ENCODE peak calls at places on chromosomes 2 and 18, in nine cellular contexts. One of them, this sample, is unnamed.

GRCh38 chr2:30404354-30405265 is 42.4 kb upstream of the LCLAT1 start:
- DNase-seq in GM20000: no peak
- DNase-seq in NCI-H1105: no peak
- DNase-seq in Kasumi-1: no peak
- DNase-seq in Calu3: no peak
- DNase-seq in naive thymus-derived CD4-positive, alpha-beta T cell: no peak
- DNase-seq in LoVo: no peak
- DNase-seq in activated CD4-positive, alpha-beta T cell treated with anti-CD3 and anti-CD28 coated beads, Interleukin-2, amount 50 U/mL, for 4 hours: no peak
- DNase-seq in activated CD8-positive, alpha-beta T cell treated with anti-CD3 and anti-CD28 coated beads for 36 hours: no peak
- DNase-seq in this sample: no peak

GRCh38 chr18:51622676-51623075 is 425.2 kb upstream of the MEX3C start:
- DNase-seq in LoVo: no peak
- DNase-seq in activated CD4-positive, alpha-beta T cell treated with anti-CD3 and anti-CD28 coated beads, Interleukin-2, amount 50 U/mL, for 4 hours: no peak
- DNase-seq in naive thymus-derived CD4-positive, alpha-beta T cell: no peak
- DNase-seq in Calu3: no peak
- DNase-seq in GM20000: no peak
- DNase-seq in activated CD8-positive, alpha-beta T cell treated with anti-CD3 and anti-CD28 coated beads for 36 hours: no peak
- DNase-seq in NCI-H1105: peak
- DNase-seq in Kasumi-1: no peak
- DNase-seq in this sample: no peak

GRCh38 chr2:241064008-241064801 is 37.9 kb downstream of the MTERF4 start:
- DNase-seq in Kasumi-1: no peak
- DNase-seq in naive thymus-derived CD4-positive, alpha-beta T cell: peak
- DNase-seq in LoVo: peak
- DNase-seq in Calu3: peak
- DNase-seq in activated CD4-positive, alpha-beta T cell treated with anti-CD3 and anti-CD28 coated beads, Interleukin-2, amount 50 U/mL, for 4 hours: peak
- DNase-seq in activated CD8-positive, alpha-beta T cell treated with anti-CD3 and anti-CD28 coated beads for 36 hours: peak
- DNase-seq in GM20000: peak
- DNase-seq in NCI-H1105: peak
- DNase-seq in this sample: peak

GRCh38 chr18:34121157-34121807 is 103.4 kb downstream of the NOL4 start:
- DNase-seq in Kasumi-1: no peak
- DNase-seq in GM20000: no peak
- DNase-seq in activated CD4-positive, alpha-beta T cell treated with anti-CD3 and anti-CD28 coated beads, Interleukin-2, amount 50 U/mL, for 4 hours: no peak
- DNase-seq in activated CD8-positive, alpha-beta T cell treated with anti-CD3 and anti-CD28 coated beads for 36 hours: no peak
- DNase-seq in naive thymus-derived CD4-positive, alpha-beta T cell: no peak
- DNase-seq in LoVo: peak
- DNase-seq in Calu3: peak
- DNase-seq in NCI-H1105: no peak
- DNase-seq in this sample: no peak

GRCh38 chr2:105803337-105803736 is 58.6 kb downstream of the NCK2 start:
- DNase-seq in LoVo: no peak
- DNase-seq in NCI-H1105: no peak
- DNase-seq in Calu3: no peak
- DNase-seq in Kasumi-1: no peak
- DNase-seq in naive thymus-derived CD4-positive, alpha-beta T cell: no peak
- DNase-seq in GM20000: no peak
- DNase-seq in activated CD8-positive, alpha-beta T cell treated with anti-CD3 and anti-CD28 coated beads for 36 hours: peak
- DNase-seq in activated CD4-positive, alpha-beta T cell treated with anti-CD3 and anti-CD28 coated beads, Interleukin-2, amount 50 U/mL, for 4 hours: no peak
- DNase-seq in this sample: peak

GRCh38 chr2:237557633-237558015 is 8.8 kb upstream of the PRLH start:
- DNase-seq in activated CD4-positive, alpha-beta T cell treated with anti-CD3 and anti-CD28 coated beads, Interleukin-2, amount 50 U/mL, for 4 hours: no peak
- DNase-seq in Calu3: no peak
- DNase-seq in Kasumi-1: no peak
- DNase-seq in LoVo: no peak
- DNase-seq in GM20000: no peak
- DNase-seq in activated CD8-positive, alpha-beta T cell treated with anti-CD3 and anti-CD28 coated beads for 36 hours: no peak
- DNase-seq in naive thymus-derived CD4-positive, alpha-beta T cell: no peak
- DNase-seq in NCI-H1105: no peak
- DNase-seq in this sample: no peak

GRCh38 chr2:46909771-46910419 is 5.7 kb downstream of the MCFD2 start:
- DNase-seq in Calu3: peak
- DNase-seq in Kasumi-1: no peak
- DNase-seq in naive thymus-derived CD4-positive, alpha-beta T cell: no peak
- DNase-seq in activated CD4-positive, alpha-beta T cell treated with anti-CD3 and anti-CD28 coated beads, Interleukin-2, amount 50 U/mL, for 4 hours: no peak
- DNase-seq in NCI-H1105: no peak
- DNase-seq in LoVo: peak
- DNase-seq in GM20000: peak
- DNase-seq in activated CD8-positive, alpha-beta T cell treated with anti-CD3 and anti-CD28 coated beads for 36 hours: peak
- DNase-seq in this sample: peak

GRCh38 chr2:88081924-88082609 is 14.4 kb downstream of the SMYD1 start:
- DNase-seq in activated CD8-positive, alpha-beta T cell treated with anti-CD3 and anti-CD28 coated beads for 36 hours: no peak
- DNase-seq in LoVo: no peak
- DNase-seq in GM20000: no peak
- DNase-seq in activated CD4-positive, alpha-beta T cell treated with anti-CD3 and anti-CD28 coated beads, Interleukin-2, amount 50 U/mL, for 4 hours: no peak
- DNase-seq in naive thymus-derived CD4-positive, alpha-beta T cell: no peak
- DNase-seq in Kasumi-1: no peak
- DNase-seq in NCI-H1105: no peak
- DNase-seq in Calu3: no peak
- DNase-seq in this sample: no peak

GRCh38 chr2:129945557-129945956 is 33.9 kb upstream of the RAB6C start:
- DNase-seq in NCI-H1105: no peak
- DNase-seq in activated CD8-positive, alpha-beta T cell treated with anti-CD3 and anti-CD28 coated beads for 36 hours: no peak
- DNase-seq in naive thymus-derived CD4-positive, alpha-beta T cell: no peak
- DNase-seq in GM20000: no peak
- DNase-seq in LoVo: no peak
- DNase-seq in Kasumi-1: no peak
- DNase-seq in Calu3: no peak
- DNase-seq in activated CD4-positive, alpha-beta T cell treated with anti-CD3 and anti-CD28 coated beads, Interleukin-2, amount 50 U/mL, for 4 hours: no peak
- DNase-seq in this sample: no peak

GRCh38 chr18:64539852-64540251 is 391.0 kb upstream of the LINC00305 start:
- DNase-seq in activated CD4-positive, alpha-beta T cell treated with anti-CD3 and anti-CD28 coated beads, Interleukin-2, amount 50 U/mL, for 4 hours: no peak
- DNase-seq in Calu3: peak
- DNase-seq in Kasumi-1: no peak
- DNase-seq in GM20000: no peak
- DNase-seq in naive thymus-derived CD4-positive, alpha-beta T cell: no peak
- DNase-seq in NCI-H1105: no peak
- DNase-seq in activated CD8-positive, alpha-beta T cell treated with anti-CD3 and anti-CD28 coated beads for 36 hours: no peak
- DNase-seq in LoVo: no peak
- DNase-seq in this sample: no peak

GRCh38 chr2:203619192-203619878 is 84.2 kb upstream of the RAPH1 start:
- DNase-seq in GM20000: no peak
- DNase-seq in naive thymus-derived CD4-positive, alpha-beta T cell: no peak
- DNase-seq in NCI-H1105: no peak
- DNase-seq in activated CD8-positive, alpha-beta T cell treated with anti-CD3 and anti-CD28 coated beads for 36 hours: no peak
- DNase-seq in Kasumi-1: no peak
- DNase-seq in Calu3: no peak
- DNase-seq in activated CD4-positive, alpha-beta T cell treated with anti-CD3 and anti-CD28 coated beads, Interleukin-2, amount 50 U/mL, for 4 hours: no peak
- DNase-seq in LoVo: no peak
- DNase-seq in this sample: no peak

GRCh38 chr2:61443342-61444041 is 27.4 kb downstream of the USP34 start:
- DNase-seq in naive thymus-derived CD4-positive, alpha-beta T cell: no peak
- DNase-seq in NCI-H1105: no peak
- DNase-seq in GM20000: peak
- DNase-seq in activated CD4-positive, alpha-beta T cell treated with anti-CD3 and anti-CD28 coated beads, Interleukin-2, amount 50 U/mL, for 4 hours: no peak
- DNase-seq in Calu3: peak
- DNase-seq in Kasumi-1: no peak
- DNase-seq in LoVo: peak
- DNase-seq in activated CD8-positive, alpha-beta T cell treated with anti-CD3 and anti-CD28 coated beads for 36 hours: no peak
- DNase-seq in this sample: no peak

GRCh38 chr18:23230688-23231087 is 95.4 kb downstream of the CABLES1 start:
- DNase-seq in NCI-H1105: no peak
- DNase-seq in LoVo: no peak
- DNase-seq in activated CD8-positive, alpha-beta T cell treated with anti-CD3 and anti-CD28 coated beads for 36 hours: no peak
- DNase-seq in Calu3: no peak
- DNase-seq in GM20000: no peak
- DNase-seq in activated CD4-positive, alpha-beta T cell treated with anti-CD3 and anti-CD28 coated beads, Interleukin-2, amount 50 U/mL, for 4 hours: no peak
- DNase-seq in Kasumi-1: no peak
- DNase-seq in naive thymus-derived CD4-positive, alpha-beta T cell: no peak
- DNase-seq in this sample: no peak

GRCh38 chr2:237686659-237687136 is 59.3 kb downstream of the LRRFIP1 start:
- DNase-seq in LoVo: no peak
- DNase-seq in Calu3: no peak
- DNase-seq in activated CD4-positive, alpha-beta T cell treated with anti-CD3 and anti-CD28 coated beads, Interleukin-2, amount 50 U/mL, for 4 hours: no peak
- DNase-seq in Kasumi-1: no peak
- DNase-seq in activated CD8-positive, alpha-beta T cell treated with anti-CD3 and anti-CD28 coated beads for 36 hours: no peak
- DNase-seq in NCI-H1105: no peak
- DNase-seq in naive thymus-derived CD4-positive, alpha-beta T cell: no peak
- DNase-seq in GM20000: no peak
- DNase-seq in this sample: no peak

GRCh38 chr2:208648368-208648767 is 241.8 kb downstream of the PTH2R start:
- DNase-seq in NCI-H1105: no peak
- DNase-seq in GM20000: no peak
- DNase-seq in Kasumi-1: no peak
- DNase-seq in naive thymus-derived CD4-positive, alpha-beta T cell: no peak
- DNase-seq in LoVo: no peak
- DNase-seq in Calu3: no peak
- DNase-seq in activated CD4-positive, alpha-beta T cell treated with anti-CD3 and anti-CD28 coated beads, Interleukin-2, amount 50 U/mL, for 4 hours: no peak
- DNase-seq in activated CD8-positive, alpha-beta T cell treated with anti-CD3 and anti-CD28 coated beads for 36 hours: no peak
- DNase-seq in this sample: no peak

GRCh38 chr2:41912766-41913165 is 135.1 kb upstream of the PKDCC start:
- DNase-seq in Calu3: no peak
- DNase-seq in GM20000: no peak
- DNase-seq in naive thymus-derived CD4-positive, alpha-beta T cell: no peak
- DNase-seq in activated CD4-positive, alpha-beta T cell treated with anti-CD3 and anti-CD28 coated beads, Interleukin-2, amount 50 U/mL, for 4 hours: no peak
- DNase-seq in LoVo: no peak
- DNase-seq in Kasumi-1: no peak
- DNase-seq in activated CD8-positive, alpha-beta T cell treated with anti-CD3 and anti-CD28 coated beads for 36 hours: no peak
- DNase-seq in NCI-H1105: no peak
- DNase-seq in this sample: no peak

GRCh38 chr2:25063876-25064660 is 22.2 kb downstream of the EFR3B start:
- DNase-seq in GM20000: no peak
- DNase-seq in LoVo: no peak
- DNase-seq in Calu3: no peak
- DNase-seq in Kasumi-1: no peak
- DNase-seq in NCI-H1105: no peak
- DNase-seq in activated CD4-positive, alpha-beta T cell treated with anti-CD3 and anti-CD28 coated beads, Interleukin-2, amount 50 U/mL, for 4 hours: no peak
- DNase-seq in naive thymus-derived CD4-positive, alpha-beta T cell: no peak
- DNase-seq in activated CD8-positive, alpha-beta T cell treated with anti-CD3 and anti-CD28 coated beads for 36 hours: no peak
- DNase-seq in this sample: no peak